ENCODE peak calls at places on chromosomes 3 and 15, in eight cellular contexts. M, J, A, I, K, E, D and Y are unnamed samples.

GRCh38 chr3:157515398-157515797 is 12.2 kb upstream of the VEPH1 start:
- DNase-seq in M (no peak), J (no peak), A (no peak), I (no peak), K (no peak), E (no peak), D (no peak), Y (no peak)

GRCh38 chr3:127721536-127721935 is 48.8 kb downstream of the ABTB1 start:
- DNase-seq in M (no peak), J (no peak), A (no peak), I (no peak), K (no peak), E (no peak), D (no peak), Y (no peak)

GRCh38 chr3:130392266-130392665 is 46.8 kb downstream of the COL6A5 start:
- DNase-seq in M (peak), J (no peak), A (no peak), I (no peak), K (no peak), E (no peak), D (no peak), Y (no peak)

GRCh38 chr3:186382217-186382885 is 20.3 kb upstream of the DGKG start:
- DNase-seq in M (no peak), J (no peak), A (no peak), I (no peak), K (no peak), E (no peak), D (no peak), Y (no peak)

GRCh38 chr3:64039273-64039672 is 16.0 kb upstream of the PSMD6 start:
- DNase-seq in M (no peak), J (no peak), A (no peak), I (no peak), K (no peak), E (no peak), D (no peak), Y (no peak)

GRCh38 chr3:36932979-36933378 is 11.9 kb downstream of the TRANK1 start:
- DNase-seq in M (no peak), J (no peak), A (no peak), I (peak), K (no peak), E (no peak), D (no peak), Y (peak)

GRCh38 chr15:29143909-29144308 is 125.7 kb downstream of the NSMCE3 start:
- DNase-seq in M (peak), J (no peak), A (no peak), I (peak), K (no peak), E (no peak), D (peak), Y (peak)

GRCh38 chr3:193872265-193872753 is 263.6 kb upstream of the HES1 start:
- DNase-seq in M (peak), J (no peak), A (no peak), I (peak), K (peak), E (no peak), D (peak), Y (peak)

GRCh38 chr3:119620899-119621298 is 23.2 kb downstream of the PLA1A start:
- DNase-seq in M (no peak), J (no peak), A (no peak), I (no peak), K (no peak), E (peak), D (no peak), Y (no peak)

GRCh38 chr3:37506968-37507535 is 332.7 kb upstream of the LRRFIP2 start:
- DNase-seq in M (no peak), J (no peak), A (no peak), I (no peak), K (no peak), E (no peak), D (no peak), Y (no peak)

GRCh38 chr15:74314897-74315438 is 52.5 kb downstream of the CYP11A1 start:
- DNase-seq in M (no peak), J (no peak), A (peak), I (peak), K (no peak), E (peak), D (no peak), Y (no peak)